ENCODE peak calls at places on chromosomes 16 and 17, in four cellular contexts. I is IMR-90, W is A549, N is K562. M is an unnamed sample.

GRCh38 chr17:79006794-79007503 is 2.6 kb downstream of the CANT1 start:
- DNase-seq in I (no peak), W (no peak), N (no peak), M (no peak)

GRCh38 chr16:2148714-2149629 is 547 bp downstream of the RAB26 start:
- DNase-seq in I (no peak), W (peak), N (peak), M (no peak)

GRCh38 chr16:60642956-60643355 is 1393.3 kb downstream of the CDH8 start:
- DNase-seq in N (no peak), W (no peak), I (no peak), M (no peak)

GRCh38 chr16:88528902-88529318 is 41.3 kb upstream of the ZC3H18 start:
- DNase-seq in I (no peak), N (no peak), W (no peak), M (no peak)

GRCh38 chr16:81198635-81199034 is 39.9 kb upstream of the BCO1 start:
- DNase-seq in W (no peak), N (peak), I (no peak), M (no peak)

GRCh38 chr17:11598274-11599221 is at the start of gene DNAH9:
- DNase-seq in I (no peak), W (peak), N (peak), M (no peak)

GRCh38 chr16:57940382-57940966 is 30.5 kb downstream of the CNGB1 start:
- DNase-seq in W (no peak), N (no peak), I (no peak), M (no peak)

GRCh38 chr17:58995247-58995940 is 111.3 kb downstream of the TRIM37 start:
- DNase-seq in W (no peak), N (no peak), I (peak), M (no peak)

GRCh38 chr16:23949630-23950290 is 114.0 kb downstream of the PRKCB start:
- DNase-seq in W (no peak), I (no peak), N (no peak), M (no peak)

GRCh38 chr17:68771867-68772515 is 170.8 kb upstream of the FAM20A start:
- DNase-seq in W (peak), I (peak), N (peak), M (peak)

GRCh38 chr17:12680993-12681392 is 15.3 kb downstream of the MYOCD start:
- DNase-seq in N (no peak), W (no peak), I (no peak), M (no peak)

GRCh38 chr17:50439008-50439407 is 13.0 kb downstream of the ACSF2 start:
- DNase-seq in N (no peak), W (no peak), I (no peak), M (no peak)

GRCh38 chr16:14015948-14016347 is 55.2 kb upstream of the MRTFB start:
- DNase-seq in I (peak), W (peak), N (no peak), M (no peak)

GRCh38 chr17:80122926-80123505 is 21.6 kb downstream of the GAA start:
- DNase-seq in W (no peak), N (no peak), I (no peak), M (no peak)

GRCh38 chr16:10752843-10753523 is 9.3 kb downstream of the NUBP1 start:
- DNase-seq in W (no peak), I (no peak), N (no peak), M (no peak)

GRCh38 chr17:35740997-35741931 is 9.8 kb downstream of the RASL10B start:
- DNase-seq in I (no peak), N (peak), W (no peak), M (no peak)

GRCh38 chr16:55370762-55371482 is 46.9 kb downstream of the IRX6 start:
- DNase-seq in I (peak), W (peak), N (peak), M (peak)

GRCh38 chr17:76709077-76709950 is 1.5 kb downstream of the MXRA7 start:
- DNase-seq in I (peak), N (peak), W (no peak), M (peak)

GRCh38 chr16:12639044-12639443 is 164.6 kb downstream of the CPPED1 start:
- DNase-seq in I (peak), N (peak), W (no peak), M (no peak)

GRCh38 chr17:16521070-16521727 is 29.2 kb upstream of the LRRC75A start:
- DNase-seq in W (peak), I (peak), N (peak), M (peak)

GRCh38 chr17:28372203-28372944 is 880 bp downstream of the SARM1 start:
- DNase-seq in N (no peak), I (peak), W (no peak), M (peak)

GRCh38 chr16:25066747-25067631 is 44.6 kb upstream of the LCMT1 start:
- DNase-seq in I (peak), N (peak), W (peak), M (peak)

GRCh38 chr17:41140360-41141132 is at the start of gene KRTAP4-6:
- DNase-seq in N (no peak), W (no peak), I (peak), M (no peak)

GRCh38 chr16:20720251-20720650 is 21.4 kb downstream of the THUMPD1 start:
- DNase-seq in I (no peak), W (no peak), N (no peak), M (no peak)

GRCh38 chr17:47987240-47987835 is 16.4 kb downstream of the CDK5RAP3 start:
- DNase-seq in I (no peak), N (no peak), W (no peak), M (no peak)

GRCh38 chr16:11361043-11361442 is 15.8 kb downstream of the RMI2 start:
- DNase-seq in N (no peak), W (no peak), I (no peak), M (no peak)

GRCh38 chr17:65099941-65100315 is 37.2 kb upstream of the RGS9 start:
- DNase-seq in W (peak), N (peak), I (peak), M (no peak)

DNA sequence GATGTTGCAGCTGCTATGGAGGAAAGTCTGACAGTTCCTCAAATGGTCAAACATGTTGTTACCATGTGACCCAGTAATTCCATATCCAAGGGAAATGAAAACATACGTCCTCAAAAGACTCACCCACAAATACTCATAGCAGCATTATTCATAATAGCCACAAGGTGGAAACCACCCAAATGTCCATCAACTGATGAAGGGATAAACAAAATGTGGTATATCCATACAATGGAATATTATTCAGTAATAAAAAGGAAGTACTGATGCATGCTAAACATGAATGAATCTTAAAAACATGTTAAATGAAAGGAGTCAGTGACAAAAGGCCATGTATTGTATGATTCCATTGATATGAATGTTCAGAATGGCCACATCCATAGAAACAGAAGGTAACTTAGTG is 140.3 kb downstream of the PITPNC1 start:
- DNase-seq in N (no peak), W (no peak), I (no peak), M (no peak)
- TF ChIP-seq BHLHE40 in N (no peak), W (no peak), I (no peak), M (no peak)

DNA sequence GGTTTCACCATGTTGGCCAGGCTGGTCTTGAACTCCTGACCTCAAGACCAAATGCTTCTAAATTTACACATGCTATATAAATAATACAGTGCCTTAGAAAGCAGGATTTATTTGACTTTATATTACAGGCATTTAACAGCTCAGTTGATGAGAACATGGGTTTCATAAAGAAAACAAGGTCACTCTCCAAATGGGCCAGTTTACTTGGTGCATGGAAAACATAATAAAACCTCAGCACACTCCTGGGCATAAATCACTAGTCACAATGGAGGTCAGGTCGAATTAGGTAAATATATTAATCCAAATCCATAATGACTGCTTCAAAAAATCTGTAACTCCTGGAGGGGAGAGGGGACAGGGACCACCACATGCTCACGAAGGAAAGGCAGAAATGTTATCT is 24.5 kb downstream of the APPBP2 start:
- DNase-seq in I (no peak), N (no peak), W (no peak), M (no peak)
- TF ChIP-seq BHLHE40 in I (no peak), N (no peak), W (no peak), M (no peak)

GRCh38 chr16:84086357-84086756 is 30.4 kb downstream of the MBTPS1 start:
- DNase-seq in W (no peak), I (no peak), N (no peak), M (no peak)
- TF ChIP-seq BHLHE40 in W (no peak), I (no peak), N (peak), M (no peak)

GRCh38 chr17:19987897-19988296 is 10.3 kb upstream of the AKAP10 start:
- DNase-seq in N (peak), W (no peak), I (no peak), M (no peak)

GRCh38 chr17:19992803-19993713 is 15.4 kb upstream of the AKAP10 start:
- DNase-seq in N (peak), W (peak), I (peak), M (peak)

GRCh38 chr17:19996086-19996485 is 13.1 kb upstream of the SPECC1 start:
- DNase-seq in W (no peak), I (no peak), N (no peak), M (no peak)

GRCh38 chr17:19986941-19987714 is 9.5 kb upstream of the AKAP10 start:
- DNase-seq in N (peak), W (no peak), I (no peak), M (no peak)

DNA sequence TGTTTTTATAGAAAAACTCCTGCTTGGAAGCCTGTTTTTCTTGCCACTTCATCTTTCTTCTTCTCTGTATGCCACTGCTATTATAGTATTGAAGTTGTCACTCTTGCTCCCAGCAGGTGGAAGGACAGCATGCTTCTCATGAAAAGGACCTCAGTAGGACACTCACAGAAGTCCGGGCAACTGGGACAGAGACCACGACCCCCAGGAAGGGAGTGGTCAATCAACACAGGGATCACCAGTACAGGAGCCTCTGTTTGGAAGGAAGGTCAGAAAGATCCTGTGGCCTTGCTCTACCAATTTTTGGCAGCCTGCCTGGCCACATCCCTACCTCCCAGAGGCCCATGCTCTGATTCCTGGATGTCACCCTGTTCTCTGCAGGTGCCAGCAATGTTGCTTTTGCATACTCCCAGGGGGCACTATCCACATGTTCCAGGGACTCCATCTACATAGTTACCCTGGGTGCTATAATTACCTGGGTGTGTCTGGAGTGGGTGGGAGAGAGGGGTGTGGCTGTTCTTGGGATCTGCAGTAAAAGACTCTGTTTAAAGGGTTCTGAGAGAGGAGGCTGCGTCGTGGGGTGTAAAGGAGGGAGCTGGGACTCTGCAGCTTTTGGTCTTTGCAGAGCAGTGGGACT is 13.7 kb upstream of the AKAP10 start:
- DNase-seq in W (no peak), I (no peak), N (no peak), M (no peak)
- TF ChIP-seq BHLHE40 in W (no peak), I (no peak), N (no peak), M (no peak)

GRCh38 chr17:63561819-63562218 is 11.5 kb downstream of the DCAF7 start:
- DNase-seq in I (no peak), N (no peak), W (no peak), M (no peak)
- TF ChIP-seq BHLHE40 in I (no peak), N (no peak), W (no peak), M (no peak)

GRCh38 chr17:40121886-40122465 is at the start of gene MSL1:
- DNase-seq in W (peak), I (peak), N (peak), M (peak)
- TF ChIP-seq BHLHE40 in W (no peak), I (no peak), N (no peak), M (no peak)

GRCh38 chr17:64001091-64001579 is 3.0 kb downstream of the PRR29 start:
- DNase-seq in I (no peak), N (no peak), W (no peak), M (no peak)
- TF ChIP-seq BHLHE40 in I (no peak), N (no peak), W (no peak), M (no peak)

GRCh38 chr16:56909484-56910113 is 22.3 kb upstream of the HERPUD1 start:
- DNase-seq in N (no peak), I (no peak), W (no peak), M (no peak)
- TF ChIP-seq BHLHE40 in N (no peak), I (no peak), W (no peak), M (no peak)